ENCODE peak calls at places on chromosomes 13 and 19, in eight cellular contexts. One of them, this sample, is unnamed.

GRCh38 chr19:38421856-38422255 is 4.2 kb downstream of the RASGRP4 start:
- DNase-seq in T-helper 1 cell: no peak
- DNase-seq in coronary artery: no peak
- DNase-seq in suprapubic skin: no peak
- DNase-seq in HuH-7: no peak
- DNase-seq in HS-27A: no peak
- DNase-seq in heart left ventricle: no peak
- DNase-seq in putamen: no peak
- DNase-seq in this sample: no peak

GRCh38 chr13:32309812-32310706 is 5.1 kb downstream of the ZAR1L start:
- DNase-seq in heart left ventricle: no peak
- DNase-seq in putamen: peak
- DNase-seq in coronary artery: no peak
- DNase-seq in suprapubic skin: no peak
- DNase-seq in T-helper 1 cell: no peak
- DNase-seq in HS-27A: no peak
- DNase-seq in HuH-7: peak
- DNase-seq in this sample: no peak

GRCh38 chr13:49220856-49221614 is 897 bp downstream of the MLNR start:
- DNase-seq in suprapubic skin: no peak
- DNase-seq in heart left ventricle: no peak
- DNase-seq in putamen: no peak
- DNase-seq in coronary artery: no peak
- DNase-seq in T-helper 1 cell: no peak
- DNase-seq in HS-27A: no peak
- DNase-seq in HuH-7: no peak
- DNase-seq in this sample: no peak

GRCh38 chr13:114065926-114066774 is 66.3 kb downstream of the RASA3 start:
- DNase-seq in T-helper 1 cell: no peak
- DNase-seq in suprapubic skin: peak
- DNase-seq in heart left ventricle: peak
- DNase-seq in putamen: no peak
- DNase-seq in HuH-7: no peak
- DNase-seq in coronary artery: no peak
- DNase-seq in HS-27A: no peak
- DNase-seq in this sample: peak

GRCh38 chr19:38685666-38686529 is 38.4 kb downstream of the ACTN4 start:
- DNase-seq in putamen: no peak
- DNase-seq in T-helper 1 cell: no peak
- DNase-seq in heart left ventricle: no peak
- DNase-seq in coronary artery: no peak
- DNase-seq in HuH-7: no peak
- DNase-seq in suprapubic skin: peak
- DNase-seq in HS-27A: no peak
- DNase-seq in this sample: no peak

GRCh38 chr19:15466851-15467733 is 2.7 kb upstream of the RASAL3 start:
- DNase-seq in putamen: no peak
- DNase-seq in coronary artery: no peak
- DNase-seq in heart left ventricle: no peak
- DNase-seq in suprapubic skin: no peak
- DNase-seq in HS-27A: no peak
- DNase-seq in T-helper 1 cell: peak
- DNase-seq in HuH-7: no peak
- DNase-seq in this sample: peak

GRCh38 chr19:33501957-33502356 is 19.6 kb downstream of the PEPD start:
- DNase-seq in heart left ventricle: peak
- DNase-seq in suprapubic skin: no peak
- DNase-seq in putamen: no peak
- DNase-seq in HuH-7: no peak
- DNase-seq in HS-27A: no peak
- DNase-seq in T-helper 1 cell: no peak
- DNase-seq in coronary artery: no peak
- DNase-seq in this sample: no peak

GRCh38 chr13:97257228-97257755 is 35.2 kb downstream of the MBNL2 start:
- DNase-seq in HuH-7: no peak
- DNase-seq in putamen: no peak
- DNase-seq in suprapubic skin: no peak
- DNase-seq in HS-27A: no peak
- DNase-seq in T-helper 1 cell: no peak
- DNase-seq in coronary artery: no peak
- DNase-seq in heart left ventricle: no peak
- DNase-seq in this sample: no peak

GRCh38 chr19:5828661-5829566 is 10.6 kb downstream of the FUT6 start:
- DNase-seq in coronary artery: peak
- DNase-seq in heart left ventricle: peak
- DNase-seq in suprapubic skin: no peak
- DNase-seq in T-helper 1 cell: no peak
- DNase-seq in putamen: no peak
- DNase-seq in HuH-7: peak
- DNase-seq in HS-27A: no peak
- DNase-seq in this sample: no peak

GRCh38 chr13:112062047-112062618 is 4.8 kb upstream of the SOX1 start:
- DNase-seq in HS-27A: no peak
- DNase-seq in coronary artery: no peak
- DNase-seq in heart left ventricle: no peak
- DNase-seq in putamen: no peak
- DNase-seq in suprapubic skin: no peak
- DNase-seq in HuH-7: no peak
- DNase-seq in T-helper 1 cell: no peak
- DNase-seq in this sample: no peak

GRCh38 chr13:110914293-110915056 is 394 bp downstream of the ANKRD10 start:
- DNase-seq in T-helper 1 cell: peak
- DNase-seq in heart left ventricle: peak
- DNase-seq in HuH-7: peak
- DNase-seq in putamen: peak
- DNase-seq in HS-27A: no peak
- DNase-seq in suprapubic skin: peak
- DNase-seq in coronary artery: peak
- DNase-seq in this sample: peak

GRCh38 chr19:31419871-31420430 is 70.7 kb upstream of the TSHZ3 start:
- DNase-seq in putamen: no peak
- DNase-seq in T-helper 1 cell: no peak
- DNase-seq in HS-27A: no peak
- DNase-seq in heart left ventricle: no peak
- DNase-seq in HuH-7: no peak
- DNase-seq in suprapubic skin: no peak
- DNase-seq in coronary artery: no peak
- DNase-seq in this sample: no peak